ENCODE peak calls at places on chromosome 14, in ten cellular contexts. U is uterus, T is esophagus muscularis mucosa, I is tibial artery, J is NT2/D1, W is suprapubic skin, X is PC-9, A is upper lobe of right lung, B is endothelial cell of umbilical vein, G is IMR-90. P is an unnamed sample. For H3K4me1, the result is how much of the 10 kb centered on the place peaks cover.

GRCh38 chr14:61549425-61549824 is 145.9 kb upstream of the HIF1A start:
- DNase-seq in A (no peak), I (no peak), T (no peak), W (no peak), U (no peak), G (peak), X (no peak), J (no peak), B (no peak), P (no peak)

GRCh38 chr14:96268426-96269358 is 12.7 kb downstream of the BDKRB1 start:
- DNase-seq in I (peak), U (peak), X (peak), B (no peak), W (peak), A (no peak), G (peak), T (no peak), J (no peak), P (peak)

GRCh38 chr14:91755560-91755959 is 23.7 kb upstream of the CATSPERB start:
- DNase-seq in U (no peak), J (no peak), W (no peak), A (no peak), X (peak), G (peak), T (no peak), I (no peak), B (no peak), P (no peak)

GRCh38 chr14:49249022-49249421 is 337.2 kb downstream of the RPS29 start:
- DNase-seq in A (no peak), T (no peak), I (no peak), G (peak), J (no peak), U (no peak), W (no peak), X (no peak), B (no peak), P (no peak)

GRCh38 chr14:81834308-81834707 is 300.7 kb upstream of the SEL1L start:
- DNase-seq in U (no peak), X (no peak), A (no peak), J (no peak), B (no peak), G (no peak), I (no peak), W (no peak), T (no peak), P (no peak)

GRCh38 chr14:97412933-97413574 is 615.9 kb downstream of the VRK1 start:
- DNase-seq in A (no peak), U (no peak), I (no peak), J (no peak), W (no peak), G (no peak), B (no peak), X (no peak), T (no peak), P (no peak)

GRCh38 chr14:63770187-63770807 is 42.4 kb upstream of the SGPP1 start:
- DNase-seq in A (no peak), J (no peak), T (no peak), G (peak), W (no peak), U (no peak), X (peak), I (peak), B (peak), P (no peak)

GRCh38 chr14:61749867-61750266 is 12.4 kb upstream of the SNAPC1 start:
- DNase-seq in W (no peak), T (no peak), I (no peak), B (peak), A (no peak), J (no peak), X (peak), G (no peak), U (no peak), P (no peak)

GRCh38 chr14:94120667-94121335 is 8.6 kb downstream of the IFI27L2 start:
- DNase-seq in W (peak), T (no peak), J (no peak), X (no peak), G (peak), B (peak), U (no peak), A (no peak), I (no peak), P (no peak)

GRCh38 chr14:27386391-27386790 is 788.6 kb upstream of the NOVA1 start:
- DNase-seq in T (no peak), B (no peak), U (no peak), G (no peak), A (no peak), X (no peak), J (no peak), W (no peak), I (no peak), P (no peak)

GRCh38 chr14:88962356-88962755 is 137.9 kb downstream of the TTC8 start:
- DNase-seq in J (no peak), X (no peak), W (no peak), T (no peak), B (no peak), A (no peak), I (no peak), U (no peak), G (no peak), P (no peak)

GRCh38 chr14:37819155-37820015 is 224.0 kb downstream of the TTC6 start:
- DNase-seq in J (no peak), W (no peak), T (no peak), I (no peak), B (no peak), G (peak), A (no peak), X (peak), U (no peak), P (no peak)

GRCh38 chr14:30131698-30132097 is 204.1 kb upstream of the PRKD1 start:
- DNase-seq in J (no peak), A (no peak), X (no peak), I (no peak), T (no peak), U (no peak), W (no peak), G (no peak), B (no peak), P (no peak)

GRCh38 chr14:89678715-89679220 is 261.7 kb upstream of the FOXN3 start:
- DNase-seq in U (no peak), J (no peak), X (no peak), T (no peak), I (no peak), A (no peak), G (no peak), W (no peak), B (no peak), P (no peak)

GRCh38 chr14:93984987-93985410 is 8.6 kb upstream of the ASB2 start:
- DNase-seq in J (peak), A (no peak), X (no peak), T (no peak), B (no peak), U (peak), W (no peak), I (peak), G (peak), P (no peak)

GRCh38 chr14:75439989-75440388 is 12.2 kb downstream of the JDP2 start:
- DNase-seq in I (no peak), J (no peak), X (no peak), U (no peak), A (no peak), T (no peak), B (no peak), G (no peak), W (no peak), P (no peak)

GRCh38 chr14:28773917-28774691 is 7.5 kb downstream of the FOXG1 start:
- DNase-seq in I (no peak), B (no peak), X (no peak), G (peak), J (no peak), T (no peak), W (no peak), A (no peak), U (no peak), P (peak)

GRCh38 chr14:92676031-92676430 is 72.4 kb downstream of the LGMN start:
- DNase-seq in I (no peak), J (no peak), B (no peak), W (no peak), G (no peak), A (peak), U (peak), X (no peak), T (no peak), P (peak)

GRCh38 chr14:52267501-52268190 is at the start of gene PTGDR:
- DNase-seq in T (no peak), I (peak), X (no peak), G (no peak), W (no peak), J (no peak), U (peak), A (peak), B (no peak), P (peak)

GRCh38 chr14:90985601-90986242 is 74.7 kb downstream of the RPS6KA5 start:
- DNase-seq in I (no peak), B (no peak), J (no peak), W (no peak), G (no peak), A (no peak), T (no peak), X (no peak), U (no peak), P (no peak)

GRCh38 chr14:102013669-102014200 is 49.4 kb downstream of the DYNC1H1 start:
- DNase-seq in T (no peak), A (no peak), B (no peak), I (no peak), J (no peak), W (no peak), U (no peak), G (no peak), X (no peak), P (no peak)

GRCh38 chr14:92932448-92933395 is 9.8 kb downstream of the CHGA start:
- DNase-seq in T (no peak), A (no peak), B (no peak), U (no peak), J (no peak), G (no peak), W (no peak), X (no peak), I (no peak), P (no peak)

GRCh38 chr14:32611752-32612151 is 282.7 kb downstream of the AKAP6 start:
- DNase-seq in B (no peak), X (no peak), I (no peak), A (no peak), U (no peak), G (peak), J (no peak), W (no peak), T (no peak), P (no peak)

GRCh38 chr14:76773188-76773885 is 12.1 kb downstream of the VASH1 start:
- DNase-seq in U (peak), X (peak), A (peak), I (peak), G (peak), J (no peak), T (no peak), W (peak), B (peak), P (peak)

GRCh38 chr14:31190717-31191263 is 16.8 kb downstream of the HECTD1 start:
- DNase-seq in A (no peak), X (no peak), T (no peak), I (no peak), W (no peak), U (no peak), J (no peak), B (no peak), G (no peak), P (no peak)

GRCh38 chr14:97706814-97707213 is 909.6 kb downstream of the VRK1 start:
- DNase-seq in I (no peak), J (no peak), X (no peak), T (peak), A (no peak), G (no peak), W (no peak), B (no peak), U (no peak), P (no peak)

GRCh38 chr14:99755629-99756603 is 37.3 kb upstream of the EML1 start:
- DNase-seq in T (no peak), U (peak), J (no peak), X (peak), I (peak), G (peak), B (peak), W (no peak), A (peak), P (no peak)

GRCh38 chr14:99753225-99754140 is 39.7 kb upstream of the EML1 start:
- DNase-seq in A (no peak), T (no peak), U (no peak), J (no peak), B (peak), I (no peak), W (no peak), G (no peak), X (no peak), P (no peak)

GRCh38 chr14:99755068-99755405 is 38.2 kb upstream of the EML1 start:
- DNase-seq in U (no peak), T (no peak), G (no peak), W (no peak), J (no peak), I (no peak), B (no peak), A (peak), X (no peak), P (peak)

GRCh38 chr14:99752486-99753121 is 40.6 kb upstream of the EML1 start:
- DNase-seq in W (no peak), B (peak), I (no peak), X (peak), A (no peak), G (peak), T (no peak), U (no peak), J (no peak), P (no peak)

DNA sequence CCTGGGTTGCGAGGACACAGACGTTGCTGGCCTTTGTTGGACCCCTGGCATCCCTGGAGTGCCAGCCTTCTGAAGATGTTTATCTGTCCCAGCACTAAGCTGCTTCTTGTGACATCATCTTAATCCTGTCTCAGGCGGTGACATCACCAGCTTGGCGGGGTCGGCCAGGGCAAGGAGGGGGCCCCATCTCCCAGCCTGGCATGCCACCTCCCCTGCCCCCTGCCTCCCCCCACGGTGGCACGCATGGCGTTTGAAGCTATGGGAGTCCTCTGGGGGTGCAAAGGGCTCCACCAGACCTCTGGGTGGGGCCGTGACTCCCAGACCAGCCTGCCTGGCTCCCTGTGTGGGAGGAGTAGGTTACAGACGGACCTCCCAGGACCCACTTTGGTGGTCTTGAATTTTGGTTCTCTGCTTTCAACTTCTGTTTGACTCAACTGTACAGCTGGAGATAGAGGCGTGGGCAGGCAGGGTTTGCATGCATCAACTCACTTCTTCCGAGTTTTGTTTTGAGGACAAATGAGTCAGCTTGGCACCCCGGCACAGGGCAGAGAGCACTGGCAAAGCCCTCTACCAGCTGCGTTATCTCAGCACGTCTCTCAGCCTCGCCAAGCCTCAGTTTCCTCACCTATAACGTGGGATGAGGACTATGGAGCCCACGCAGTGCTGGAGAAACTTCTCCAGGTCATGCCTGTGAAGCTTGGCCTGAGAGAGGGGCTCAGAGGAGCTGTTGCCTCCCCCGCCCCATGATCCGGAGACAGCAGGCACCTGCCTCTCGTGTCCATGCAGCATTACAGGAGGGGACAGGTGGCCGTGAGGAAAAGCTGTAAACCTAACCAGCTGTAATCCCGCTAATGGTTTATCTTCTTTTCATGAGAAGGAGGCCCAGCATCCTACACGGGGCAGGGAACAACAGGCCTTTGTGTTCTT is 38.8 kb upstream of the EML1 start:
- DNase-seq in J (no peak), B (peak), W (no peak), T (no peak), I (peak), G (no peak), A (peak), U (no peak), X (no peak), P (no peak)
- H3K4me1 ChIP-seq in J (under half), B (half or more), W (half or more), T (half or more), I (under half), G (half or more), A (under half), U (under half), X (half or more), P (under half)

GRCh38 chr14:67694791-67695393 is 672 bp downstream of the RDH11 start:
- DNase-seq in T (no peak), G (peak), J (peak), W (peak), X (peak), I (peak), U (peak), B (peak), A (peak), P (peak)
- H3K4me1 ChIP-seq in T (under half), G (under half), J (under half), W (under half), X (under half), I (under half), U (under half), B (under half), A (under half), P (under half)

GRCh38 chr14:46988312-46988711 is 336.7 kb upstream of the RPL10L start:
- DNase-seq in J (no peak), X (no peak), U (no peak), G (no peak), B (no peak), A (no peak), I (no peak), W (no peak), T (no peak), P (no peak)

DNA sequence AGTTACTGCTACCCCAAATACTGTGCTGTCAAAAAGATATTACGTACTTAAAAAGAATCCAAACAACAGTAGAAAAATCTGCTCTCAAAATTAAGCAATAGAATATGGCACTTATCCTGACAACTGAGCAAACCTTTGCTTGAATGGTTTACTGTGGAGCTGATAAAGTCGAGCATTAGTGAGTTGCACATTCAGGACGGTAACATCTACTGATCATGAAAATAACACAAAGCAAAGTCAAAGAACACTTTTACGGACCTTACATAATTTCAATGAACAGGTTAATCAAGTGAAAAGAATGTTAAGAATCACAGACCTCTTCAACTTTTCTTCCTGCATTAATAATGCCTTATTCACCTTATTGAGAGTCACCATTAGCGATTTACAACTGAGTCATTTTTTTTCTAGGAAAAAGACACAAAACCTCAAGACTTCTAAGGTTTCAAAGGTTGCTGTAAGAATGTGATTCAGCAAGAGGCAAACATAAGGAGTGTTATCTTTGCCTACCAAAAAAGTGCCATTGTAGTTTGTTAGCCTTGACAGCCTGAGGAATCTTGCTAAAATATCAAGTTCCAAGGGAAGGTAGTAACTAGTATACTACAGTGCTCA is 334.1 kb upstream of the RPL10L start:
- DNase-seq in J (no peak), G (no peak), X (no peak), T (no peak), I (no peak), U (no peak), B (no peak), W (no peak), A (no peak), P (no peak)
- H3K4me1 ChIP-seq in J (under half), G (under half), X (under half), T (under half), I (under half), U (under half), B (under half), W (under half), A (under half), P (under half)

GRCh38 chr14:99137913-99138571 is 134.0 kb downstream of the BCL11B start:
- DNase-seq in A (peak), U (no peak), W (peak), T (no peak), G (no peak), I (peak), B (no peak), J (no peak), X (no peak), P (no peak)
- H3K4me1 ChIP-seq in A (under half), U (under half), W (under half), T (under half), G (under half), I (under half), B (under half), J (under half), X (under half), P (under half)

GRCh38 chr14:104802120-104802912 is 1.4 kb downstream of the ZBTB42 start:
- DNase-seq in A (no peak), G (no peak), J (no peak), I (no peak), U (no peak), B (no peak), X (no peak), T (no peak), W (no peak), P (peak)
- H3K4me1 ChIP-seq in A (under half), G (under half), J (under half), I (under half), U (under half), B (under half), X (under half), T (under half), W (under half), P (under half)

DNA sequence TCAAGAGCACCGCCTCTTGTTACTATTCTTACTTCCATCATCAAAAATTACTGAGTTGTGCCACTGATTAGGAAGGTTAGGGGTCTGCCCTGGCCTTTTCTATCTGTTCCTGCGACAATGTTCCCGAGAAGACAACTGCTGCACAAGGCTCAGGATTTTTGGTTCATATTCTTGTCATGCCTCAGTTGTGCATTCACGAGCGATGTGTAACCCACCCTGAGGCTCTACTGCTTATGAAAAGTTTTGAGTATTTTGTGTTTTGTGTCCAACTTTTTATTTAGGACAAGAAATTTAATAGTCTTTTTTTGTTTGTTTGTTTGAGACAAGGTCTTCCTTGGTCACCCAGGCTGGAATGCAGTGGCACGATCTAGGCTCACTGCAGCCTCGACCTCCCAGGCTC is 23.1 kb upstream of the LGALS3 start:
- DNase-seq in W (no peak), I (no peak), B (no peak), U (no peak), J (no peak), A (no peak), T (no peak), X (no peak), G (no peak), P (no peak)
- H3K4me1 ChIP-seq in W (half or more), I (under half), B (under half), U (under half), J (under half), A (half or more), T (half or more), X (half or more), G (under half), P (under half)